ENCODE peak calls at places on chromosomes 7 and 10, in five cellular contexts. One of them, this sample, is unnamed.

GRCh38 chr10:73744690-73744994 is 470 bp downstream of the SEC24C start:
- DNase-seq in A549: peak
- DNase-seq in sigmoid colon: peak
- DNase-seq in tibial nerve: peak
- DNase-seq in SK-N-SH: peak
- DNase-seq in this sample: peak

GRCh38 chr10:45625879-45626278 is 46.7 kb downstream of the ZFAND4 start:
- DNase-seq in A549: no peak
- DNase-seq in sigmoid colon: no peak
- DNase-seq in tibial nerve: no peak
- DNase-seq in SK-N-SH: no peak
- DNase-seq in this sample: no peak

GRCh38 chr7:28732037-28732869 is 225.9 kb downstream of the TRIL start:
- DNase-seq in A549: no peak
- DNase-seq in sigmoid colon: no peak
- DNase-seq in tibial nerve: no peak
- DNase-seq in SK-N-SH: no peak
- DNase-seq in this sample: no peak

GRCh38 chr10:92011560-92012214 is 88.1 kb downstream of the BTAF1 start:
- DNase-seq in A549: peak
- DNase-seq in sigmoid colon: no peak
- DNase-seq in tibial nerve: no peak
- DNase-seq in SK-N-SH: no peak
- DNase-seq in this sample: no peak

GRCh38 chr10:2117641-2118040 is 380.3 kb upstream of the ADARB2 start:
- DNase-seq in A549: no peak
- DNase-seq in sigmoid colon: no peak
- DNase-seq in tibial nerve: no peak
- DNase-seq in SK-N-SH: no peak
- DNase-seq in this sample: no peak

GRCh38 chr10:17504547-17505245 is 50.3 kb upstream of the ST8SIA6 start:
- DNase-seq in A549: no peak
- DNase-seq in sigmoid colon: no peak
- DNase-seq in tibial nerve: no peak
- DNase-seq in SK-N-SH: no peak
- DNase-seq in this sample: no peak

GRCh38 chr7:803243-803635 is 29.0 kb upstream of the SUN1 start:
- DNase-seq in A549: no peak
- DNase-seq in sigmoid colon: no peak
- DNase-seq in tibial nerve: no peak
- DNase-seq in SK-N-SH: no peak
- DNase-seq in this sample: no peak

GRCh38 chr7:108000875-108001758 is 1.8 kb downstream of the LAMB1 start:
- DNase-seq in A549: peak
- DNase-seq in sigmoid colon: peak
- DNase-seq in tibial nerve: no peak
- DNase-seq in SK-N-SH: peak
- DNase-seq in this sample: peak

GRCh38 chr7:102457352-102457924 is 7.2 kb downstream of the ALKBH4 start:
- DNase-seq in A549: no peak
- DNase-seq in sigmoid colon: no peak
- DNase-seq in tibial nerve: no peak
- DNase-seq in SK-N-SH: no peak
- DNase-seq in this sample: no peak

GRCh38 chr7:631291-631711 is 95.2 kb upstream of the DNAAF5 start:
- DNase-seq in A549: no peak
- DNase-seq in sigmoid colon: peak
- DNase-seq in tibial nerve: no peak
- DNase-seq in SK-N-SH: no peak
- DNase-seq in this sample: no peak

GRCh38 chr7:30804078-30804661 is 33.0 kb downstream of the MINDY4 start:
- DNase-seq in A549: no peak
- DNase-seq in sigmoid colon: no peak
- DNase-seq in tibial nerve: no peak
- DNase-seq in SK-N-SH: no peak
- DNase-seq in this sample: no peak

GRCh38 chr7:24501452-24502134 is 71.7 kb upstream of the PALS2 start:
- DNase-seq in A549: no peak
- DNase-seq in sigmoid colon: no peak
- DNase-seq in tibial nerve: no peak
- DNase-seq in SK-N-SH: no peak
- DNase-seq in this sample: no peak

DNA sequence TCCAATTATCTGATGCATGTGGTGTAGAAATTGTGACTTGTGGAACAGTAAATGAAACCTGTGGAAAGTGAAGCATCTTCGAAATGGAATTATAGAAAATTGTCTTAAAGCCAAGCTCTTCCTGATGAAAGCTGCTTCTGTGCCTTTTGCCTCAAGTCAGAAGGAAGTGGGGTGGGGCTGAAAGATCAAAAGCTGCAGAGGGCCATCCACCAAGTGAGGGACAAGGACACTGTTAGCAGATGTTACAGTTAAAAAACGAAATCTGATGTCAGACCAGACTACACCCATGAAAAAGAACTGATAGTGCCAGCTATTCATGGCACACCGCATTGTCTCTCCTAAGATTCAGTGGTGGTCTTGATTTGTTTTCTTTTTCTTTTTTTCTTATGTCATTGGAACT is 23.8 kb upstream of the WASL start:
- DNase-seq in A549: no peak
- DNase-seq in sigmoid colon: no peak
- DNase-seq in tibial nerve: no peak
- DNase-seq in SK-N-SH: no peak
- DNase-seq in this sample: no peak
- TF ChIP-seq EP300 in A549: no peak
- TF ChIP-seq EP300 in sigmoid colon: no peak
- TF ChIP-seq EP300 in tibial nerve: no peak
- TF ChIP-seq EP300 in SK-N-SH: no peak
- TF ChIP-seq EP300 in this sample: no peak

DNA sequence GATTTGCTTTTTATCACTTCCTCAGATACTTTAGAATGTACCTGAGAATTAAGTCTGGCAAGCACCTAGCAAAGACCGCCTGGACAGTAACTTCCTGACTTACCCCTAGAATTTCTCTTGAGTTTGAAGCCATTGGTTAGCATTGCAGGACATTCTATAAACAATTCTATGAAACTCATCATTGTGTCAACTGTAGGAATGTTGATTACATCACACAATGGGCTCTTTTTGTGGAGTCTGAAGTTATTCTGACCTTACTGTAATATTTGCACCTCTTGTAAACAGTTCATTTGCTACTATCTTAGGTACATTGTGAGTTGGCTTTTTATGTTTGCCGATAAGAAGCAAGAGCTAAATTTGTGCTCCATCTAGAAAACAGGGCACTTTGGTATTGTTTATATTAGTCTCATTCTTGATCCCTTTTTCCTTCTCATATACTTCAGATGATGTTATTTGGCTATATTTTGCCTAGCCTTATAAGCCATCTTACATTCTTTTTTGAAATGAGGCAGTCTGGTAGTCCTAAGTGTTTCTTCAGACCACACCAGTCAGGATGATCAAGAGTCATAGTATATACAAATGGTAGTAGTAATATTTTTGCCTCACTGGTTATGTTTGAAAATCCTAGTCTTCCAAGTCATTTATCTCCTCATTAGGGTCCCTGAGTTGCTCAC is 52.4 kb downstream of the CASD1 start:
- DNase-seq in A549: no peak
- DNase-seq in sigmoid colon: no peak
- DNase-seq in tibial nerve: no peak
- DNase-seq in SK-N-SH: no peak
- DNase-seq in this sample: no peak
- TF ChIP-seq EP300 in A549: no peak
- TF ChIP-seq EP300 in sigmoid colon: no peak
- TF ChIP-seq EP300 in tibial nerve: no peak
- TF ChIP-seq EP300 in SK-N-SH: no peak
- TF ChIP-seq EP300 in this sample: no peak

GRCh38 chr7:47602272-47603004 is 20.5 kb upstream of the TNS3 start:
- DNase-seq in A549: no peak
- DNase-seq in sigmoid colon: no peak
- DNase-seq in tibial nerve: no peak
- DNase-seq in SK-N-SH: no peak
- DNase-seq in this sample: no peak
- TF ChIP-seq EP300 in A549: no peak
- TF ChIP-seq EP300 in sigmoid colon: no peak
- TF ChIP-seq EP300 in tibial nerve: no peak
- TF ChIP-seq EP300 in SK-N-SH: no peak
- TF ChIP-seq EP300 in this sample: no peak

GRCh38 chr7:158830211-158830723 is 958 bp upstream of the ESYT2 start:
- DNase-seq in A549: no peak
- DNase-seq in sigmoid colon: no peak
- DNase-seq in tibial nerve: no peak
- DNase-seq in SK-N-SH: no peak
- DNase-seq in this sample: no peak

GRCh38 chr7:158828343-158829020 is 827 bp downstream of the ESYT2 start:
- DNase-seq in A549: no peak
- DNase-seq in sigmoid colon: peak
- DNase-seq in tibial nerve: peak
- DNase-seq in SK-N-SH: peak
- DNase-seq in this sample: peak

GRCh38 chr7:158827411-158828342 is 1.6 kb downstream of the ESYT2 start:
- DNase-seq in A549: peak
- DNase-seq in sigmoid colon: no peak
- DNase-seq in tibial nerve: no peak
- DNase-seq in SK-N-SH: no peak
- DNase-seq in this sample: no peak

GRCh38 chr7:158829342-158830210 is at the start of gene ESYT2:
- DNase-seq in A549: peak
- DNase-seq in sigmoid colon: peak
- DNase-seq in tibial nerve: peak
- DNase-seq in SK-N-SH: peak
- DNase-seq in this sample: peak

DNA sequence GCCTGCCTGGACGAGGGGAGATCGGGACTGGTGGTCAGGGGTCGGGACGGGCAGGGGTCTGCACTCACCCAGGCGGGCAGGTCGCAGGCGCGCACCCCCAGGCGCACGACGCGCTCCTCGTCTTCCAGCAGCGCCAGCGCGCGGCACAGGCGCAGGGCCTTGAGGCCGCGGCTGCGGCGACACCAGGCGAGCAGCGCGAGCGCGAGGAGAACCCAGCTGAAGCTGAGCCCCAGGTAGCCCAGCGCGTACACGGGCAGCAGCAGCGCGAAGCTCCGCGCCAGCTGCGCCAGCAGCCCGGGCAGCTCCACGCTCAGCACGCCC is 328 bp downstream of the ESYT2 start:
- DNase-seq in A549: peak
- DNase-seq in sigmoid colon: no peak
- DNase-seq in tibial nerve: no peak
- DNase-seq in SK-N-SH: no peak
- DNase-seq in this sample: peak
- TF ChIP-seq EP300 in A549: no peak
- TF ChIP-seq EP300 in sigmoid colon: no peak
- TF ChIP-seq EP300 in tibial nerve: no peak
- TF ChIP-seq EP300 in SK-N-SH: no peak
- TF ChIP-seq EP300 in this sample: no peak

GRCh38 chr10:95674643-95675042 is 18.1 kb upstream of the ALDH18A1 start:
- DNase-seq in A549: no peak
- DNase-seq in sigmoid colon: no peak
- DNase-seq in tibial nerve: no peak
- DNase-seq in SK-N-SH: no peak
- DNase-seq in this sample: no peak

DNA sequence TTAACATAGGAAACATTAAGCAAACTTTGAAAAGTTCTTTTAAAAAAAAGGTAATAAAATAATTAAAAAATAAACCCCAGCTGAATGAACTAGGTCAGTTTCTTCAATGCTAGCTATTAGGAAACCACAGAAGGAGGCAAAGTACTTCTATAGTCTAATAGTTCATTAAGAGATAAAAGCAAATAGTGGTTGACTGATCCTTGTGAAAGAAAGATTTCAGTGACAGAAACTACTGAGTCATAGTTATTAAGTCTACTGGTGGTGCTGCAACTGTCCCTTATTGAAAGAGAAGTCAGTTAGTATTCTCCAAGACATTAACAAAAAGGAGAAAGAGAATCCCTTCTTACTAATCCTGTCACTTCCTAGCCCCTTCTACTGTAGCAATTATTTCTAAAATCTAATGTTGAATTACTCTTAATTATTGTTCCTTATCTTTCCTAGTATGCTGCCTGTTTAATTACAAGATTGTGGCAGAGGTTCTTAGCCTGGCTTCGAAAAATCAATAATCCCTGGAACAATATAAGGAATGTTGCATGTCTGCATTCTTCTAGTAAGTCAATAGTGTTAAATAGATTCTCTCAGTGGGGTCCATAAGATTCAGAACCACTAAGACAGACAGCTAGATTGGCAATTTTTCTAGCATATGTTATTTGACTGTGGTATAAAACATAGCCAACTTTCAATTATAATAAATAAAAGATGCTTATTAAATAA is 18.2 kb downstream of the TCTN3 start:
- DNase-seq in A549: no peak
- DNase-seq in sigmoid colon: no peak
- DNase-seq in tibial nerve: no peak
- DNase-seq in SK-N-SH: no peak
- DNase-seq in this sample: no peak
- TF ChIP-seq EP300 in A549: no peak
- TF ChIP-seq EP300 in sigmoid colon: no peak
- TF ChIP-seq EP300 in tibial nerve: no peak
- TF ChIP-seq EP300 in SK-N-SH: no peak
- TF ChIP-seq EP300 in this sample: no peak

This sample was measured in stomach.